ENCODE peak calls at places on chromosomes 6 and 20, in eight cellular contexts. C is HCT116; P is cardiac fibroblast; M is prostate gland; I is cardiac muscle cell; L is IMR-90; B is CD8-positive, alpha-beta T cell; N is left ventricle myocardium inferior. D is an unnamed sample.

GRCh38 chr6:91611190-91611589 is 1024.3 kb upstream of the MAP3K7 start:
- DNase-seq in B (no peak), M (no peak), I (no peak), P (no peak), L (no peak), N (no peak), C (no peak), D (no peak)

GRCh38 chr6:70172252-70172651 is 130.6 kb downstream of the COL9A1 start:
- DNase-seq in B (no peak), N (no peak), P (no peak), M (no peak), C (no peak), I (no peak), L (no peak), D (no peak)

GRCh38 chr20:726160-726559 is 42.1 kb downstream of the SLC52A3 start:
- DNase-seq in N (no peak), B (no peak), M (no peak), L (no peak), C (no peak), I (no peak), P (no peak), D (no peak)

GRCh38 chr6:85476532-85476931 is 26.6 kb downstream of the NT5E start:
- DNase-seq in L (no peak), N (no peak), M (no peak), B (no peak), C (no peak), I (no peak), P (no peak), D (no peak)

GRCh38 chr6:111551521-111552231 is 54.0 kb downstream of the TRAF3IP2 start:
- DNase-seq in L (no peak), C (no peak), N (no peak), B (no peak), I (no peak), P (no peak), M (peak; percentile 78), D (peak; percentile 25)

GRCh38 chr6:82045965-82046756 is 201.4 kb downstream of the IBTK start:
- DNase-seq in B (no peak), L (peak; percentile 87), N (no peak), P (peak; percentile 94), C (no peak), I (peak; percentile 54), M (no peak), D (no peak)

GRCh38 chr6:14321992-14322772 is 204.6 kb downstream of the CD83 start:
- DNase-seq in I (no peak), N (peak; percentile 22), C (peak; percentile 4), M (no peak), L (no peak), P (no peak), B (no peak), D (no peak)

GRCh38 chr6:37110455-37111155 is 59.3 kb upstream of the PIM1 start:
- DNase-seq in L (no peak), B (no peak), M (no peak), N (no peak), P (no peak), C (no peak), I (peak; percentile 57), D (no peak)

GRCh38 chr6:10136636-10137035 is 278.2 kb downstream of the TFAP2A start:
- DNase-seq in N (no peak), M (no peak), I (no peak), L (no peak), B (no peak), P (no peak), C (no peak), D (no peak)

GRCh38 chr6:4994741-4995140 is 9.1 kb downstream of the RPP40 start:
- DNase-seq in L (no peak), I (no peak), N (no peak), M (no peak), B (no peak), P (no peak), C (no peak), D (no peak)

GRCh38 chr6:155001482-155001881 is 6.4 kb downstream of the TIAM2 start:
- DNase-seq in C (no peak), M (no peak), N (no peak), L (peak; percentile 47), I (no peak), P (peak; percentile 33), B (no peak), D (no peak)

GRCh38 chr6:75368151-75368779 is 83.7 kb upstream of the TMEM30A start:
- DNase-seq in C (peak; percentile 42), N (no peak), L (peak; percentile 22), M (no peak), I (peak; percentile 43), B (no peak), P (peak; percentile 51), D (peak; percentile 34)

GRCh38 chr6:1622851-1623768 is 13.4 kb downstream of the FOXC1 start:
- DNase-seq in C (no peak), P (no peak), N (no peak), M (no peak), B (no peak), L (no peak), I (no peak), D (no peak)

GRCh38 chr20:44579313-44580090 is 2.9 kb upstream of the PKIG start:
- DNase-seq in N (no peak), L (no peak), I (no peak), M (no peak), B (no peak), C (no peak), P (peak; percentile 71), D (no peak)

GRCh38 chr6:15663057-15663638 is 320 bp upstream of the DTNBP1 start:
- DNase-seq in M (no peak), I (peak; percentile 76), L (peak; percentile 57), P (peak; percentile 61), B (no peak), N (no peak), C (peak; percentile 34), D (no peak)

GRCh38 chr6:6843057-6843627 is 254.6 kb downstream of the LY86 start:
- DNase-seq in B (no peak), C (no peak), P (peak; percentile 43), N (no peak), L (peak; percentile 58), I (peak; percentile 57), M (no peak), D (no peak)

GRCh38 chr6:139029470-139030210 is 1.1 kb downstream of the ABRACL start:
- DNase-seq in B (no peak), P (peak; percentile 63), L (peak; percentile 59), M (peak; percentile 38), C (no peak), I (peak; percentile 72), N (peak; percentile 64), D (peak; percentile 41)

GRCh38 chr6:2403546-2403945 is 158.1 kb upstream of the GMDS start:
- DNase-seq in P (no peak), B (no peak), N (no peak), M (no peak), C (no peak), L (no peak), I (no peak), D (no peak)

GRCh38 chr6:45049188-45049843 is 278.8 kb upstream of the RUNX2 start:
- DNase-seq in I (peak; percentile 21), B (no peak), N (no peak), P (peak; percentile 54), L (peak; percentile 28), M (no peak), C (no peak), D (no peak)

GRCh38 chr6:26234421-26235239 is 130.4 kb upstream of the BTN3A2 start:
- DNase-seq in M (peak; percentile 89), N (no peak), I (peak; percentile 85), B (peak; percentile 55), C (no peak), P (peak; percentile 91), L (peak; percentile 84), D (no peak)

GRCh38 chr20:22462975-22463914 is 121.1 kb downstream of the FOXA2 start:
- DNase-seq in I (peak; percentile 8), N (no peak), P (no peak), L (no peak), B (no peak), M (no peak), C (no peak), D (no peak)

GRCh38 chr20:9611921-9612320 is 97.5 kb downstream of the LAMP5 start:
- DNase-seq in N (no peak), I (no peak), L (no peak), C (no peak), B (no peak), P (no peak), M (no peak), D (no peak)

GRCh38 chr20:9613871-9614270 is 99.5 kb downstream of the LAMP5 start:
- DNase-seq in C (no peak), N (no peak), L (peak; percentile 3), M (no peak), B (no peak), P (no peak), I (no peak), D (no peak)

GRCh38 chr20:9610665-9611064 is 96.3 kb downstream of the LAMP5 start:
- DNase-seq in L (no peak), I (no peak), C (no peak), B (no peak), P (no peak), M (no peak), N (no peak), D (no peak)

GRCh38 chr20:9608639-9609440 is 94.5 kb downstream of the LAMP5 start:
- DNase-seq in M (no peak), B (no peak), P (no peak), I (no peak), C (no peak), L (no peak), N (no peak), D (no peak)

GRCh38 chr20:9609892-9610502 is 95.6 kb downstream of the LAMP5 start:
- DNase-seq in M (peak; percentile 51), B (no peak), C (peak; percentile 59), I (peak; percentile 77), L (peak; percentile 71), N (no peak), P (peak; percentile 86), D (peak; percentile 43)
- TF ChIP-seq CTCF in M (peak; percentile 84), B (peak; percentile 31), C (peak; percentile 64), I (peak; percentile 62), L (peak; percentile 72), N (peak; percentile 80), P (peak; percentile 58), D (peak; percentile 75)

DNA sequence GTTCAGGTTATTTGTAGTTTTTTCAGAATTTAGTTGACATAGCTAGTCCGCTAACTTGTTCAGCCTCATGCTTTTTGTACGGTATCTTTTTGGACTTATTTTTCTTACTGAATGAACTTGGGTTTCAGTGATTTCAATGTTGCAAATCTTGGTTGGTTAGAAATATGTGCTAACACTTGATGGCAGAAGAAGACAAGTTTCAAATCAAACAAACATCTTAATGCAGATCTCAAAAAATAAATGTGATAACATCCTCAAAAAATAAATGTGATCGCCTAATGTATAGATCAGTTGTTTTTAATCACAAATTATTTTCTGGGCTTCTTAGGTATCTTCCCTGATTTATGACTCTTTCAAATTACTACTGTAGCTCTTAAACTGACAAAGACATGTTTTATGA is 70.6 kb downstream of the AKAP7 start:
- DNase-seq in M (no peak), I (no peak), C (no peak), B (no peak), P (no peak), L (no peak), N (no peak), D (no peak)
- TF ChIP-seq CTCF in M (no peak), I (no peak), C (no peak), B (no peak), P (no peak), L (no peak), N (no peak), D (no peak)

GRCh38 chr20:61745397-61746146 is 320.1 kb downstream of the TAF4 start:
- DNase-seq in B (no peak), C (no peak), N (no peak), M (no peak), P (no peak), L (no peak), I (no peak), D (no peak)
- TF ChIP-seq CTCF in B (no peak), C (no peak), N (no peak), M (no peak), P (no peak), L (no peak), I (no peak), D (no peak)

GRCh38 chr6:158644227-158645063 is at the start of gene DYNLT1:
- DNase-seq in N (peak; percentile 95), L (peak; percentile 84), I (peak; percentile 95), M (peak; percentile 90), C (peak; percentile 91), B (peak; percentile 82), P (peak; percentile 91), D (peak; percentile 93)
- TF ChIP-seq CTCF in N (no peak), L (no peak), I (no peak), M (no peak), C (no peak), B (no peak), P (no peak), D (no peak)